ENCODE peak calls at places on chromosome 11, in six cellular contexts. One of them, this sample, is unnamed.

GRCh38 chr11:19666951-19667350 is 45.7 kb upstream of the NAV2 start:
- DNase-seq in SK-N-MC: no peak
- DNase-seq in activated naive CD4-positive, alpha-beta T cell: no peak
- DNase-seq in BJ: no peak
- DNase-seq in HT1080: no peak
- DNase-seq in activated CD4-positive, alpha-beta T cell treated with anti-CD3 and anti-CD28 coated beads, Interleukin-2, amount 50 U/mL, for 4 hours: no peak
- DNase-seq in this sample: no peak

GRCh38 chr11:34960277-34960676 is 43.9 kb downstream of the PDHX start:
- DNase-seq in SK-N-MC: no peak
- DNase-seq in activated naive CD4-positive, alpha-beta T cell: no peak
- DNase-seq in BJ: no peak
- DNase-seq in HT1080: no peak
- DNase-seq in activated CD4-positive, alpha-beta T cell treated with anti-CD3 and anti-CD28 coated beads, Interleukin-2, amount 50 U/mL, for 4 hours: no peak
- DNase-seq in this sample: peak

GRCh38 chr11:69212121-69213110 is 56.7 kb downstream of the SMIM38 start:
- DNase-seq in SK-N-MC: no peak
- DNase-seq in activated naive CD4-positive, alpha-beta T cell: no peak
- DNase-seq in BJ: no peak
- DNase-seq in HT1080: no peak
- DNase-seq in activated CD4-positive, alpha-beta T cell treated with anti-CD3 and anti-CD28 coated beads, Interleukin-2, amount 50 U/mL, for 4 hours: no peak
- DNase-seq in this sample: peak

GRCh38 chr11:6333112-6333511 is 12.8 kb upstream of the CAVIN3 start:
- DNase-seq in SK-N-MC: no peak
- DNase-seq in activated naive CD4-positive, alpha-beta T cell: no peak
- DNase-seq in BJ: no peak
- DNase-seq in HT1080: no peak
- DNase-seq in activated CD4-positive, alpha-beta T cell treated with anti-CD3 and anti-CD28 coated beads, Interleukin-2, amount 50 U/mL, for 4 hours: no peak
- DNase-seq in this sample: no peak

GRCh38 chr11:30092518-30092917 is 75.7 kb upstream of the KCNA4 start:
- DNase-seq in SK-N-MC: no peak
- DNase-seq in activated naive CD4-positive, alpha-beta T cell: no peak
- DNase-seq in BJ: no peak
- DNase-seq in HT1080: no peak
- DNase-seq in activated CD4-positive, alpha-beta T cell treated with anti-CD3 and anti-CD28 coated beads, Interleukin-2, amount 50 U/mL, for 4 hours: no peak
- DNase-seq in this sample: no peak

GRCh38 chr11:9003573-9004309 is at the start of gene NRIP3:
- DNase-seq in SK-N-MC: no peak
- DNase-seq in activated naive CD4-positive, alpha-beta T cell: peak
- DNase-seq in BJ: no peak
- DNase-seq in HT1080: peak
- DNase-seq in activated CD4-positive, alpha-beta T cell treated with anti-CD3 and anti-CD28 coated beads, Interleukin-2, amount 50 U/mL, for 4 hours: peak
- DNase-seq in this sample: peak

GRCh38 chr11:68798221-68798813 is 43.4 kb downstream of the CPT1A start:
- DNase-seq in SK-N-MC: no peak
- DNase-seq in activated naive CD4-positive, alpha-beta T cell: no peak
- DNase-seq in BJ: no peak
- DNase-seq in HT1080: no peak
- DNase-seq in activated CD4-positive, alpha-beta T cell treated with anti-CD3 and anti-CD28 coated beads, Interleukin-2, amount 50 U/mL, for 4 hours: peak
- DNase-seq in this sample: peak

GRCh38 chr11:18934195-18934808 is 4.9 kb downstream of the MRGPRX1 start:
- DNase-seq in SK-N-MC: no peak
- DNase-seq in activated naive CD4-positive, alpha-beta T cell: no peak
- DNase-seq in BJ: no peak
- DNase-seq in HT1080: no peak
- DNase-seq in activated CD4-positive, alpha-beta T cell treated with anti-CD3 and anti-CD28 coated beads, Interleukin-2, amount 50 U/mL, for 4 hours: no peak
- DNase-seq in this sample: no peak